ENCODE peak calls at places on chromosomes 12 and 14, in eight cellular contexts. One of them, this sample, is unnamed.

GRCh38 chr12:110639336-110640178 is 25.6 kb downstream of the TCTN1 start:
- DNase-seq in H54: no peak
- DNase-seq in GM23338: no peak
- DNase-seq in stimulated activated CD8-positive, alpha-beta memory T cell treated with anti-CD3 and anti-CD28 coated beads, Interleukin-15, amount 100 ng/mL, for 24 hours: no peak
- DNase-seq in naive thymus-derived CD4-positive, alpha-beta T cell: no peak
- DNase-seq in AG04450: peak
- DNase-seq in pancreas: no peak
- DNase-seq in cardiac septum: no peak
- DNase-seq in this sample: no peak

GRCh38 chr12:111784953-111785352 is 18.2 kb downstream of the ALDH2 start:
- DNase-seq in H54: no peak
- DNase-seq in GM23338: no peak
- DNase-seq in stimulated activated CD8-positive, alpha-beta memory T cell treated with anti-CD3 and anti-CD28 coated beads, Interleukin-15, amount 100 ng/mL, for 24 hours: no peak
- DNase-seq in naive thymus-derived CD4-positive, alpha-beta T cell: no peak
- DNase-seq in AG04450: no peak
- DNase-seq in pancreas: no peak
- DNase-seq in cardiac septum: no peak
- DNase-seq in this sample: no peak

GRCh38 chr14:22555573-22556011 is 33.4 kb downstream of the DAD1 start:
- DNase-seq in H54: no peak
- DNase-seq in GM23338: no peak
- DNase-seq in stimulated activated CD8-positive, alpha-beta memory T cell treated with anti-CD3 and anti-CD28 coated beads, Interleukin-15, amount 100 ng/mL, for 24 hours: no peak
- DNase-seq in naive thymus-derived CD4-positive, alpha-beta T cell: no peak
- DNase-seq in AG04450: no peak
- DNase-seq in pancreas: no peak
- DNase-seq in cardiac septum: no peak
- DNase-seq in this sample: no peak

GRCh38 chr14:99792551-99793212 is 531 bp upstream of the EML1 start:
- DNase-seq in H54: no peak
- DNase-seq in GM23338: peak
- DNase-seq in stimulated activated CD8-positive, alpha-beta memory T cell treated with anti-CD3 and anti-CD28 coated beads, Interleukin-15, amount 100 ng/mL, for 24 hours: no peak
- DNase-seq in naive thymus-derived CD4-positive, alpha-beta T cell: no peak
- DNase-seq in AG04450: no peak
- DNase-seq in pancreas: peak
- DNase-seq in cardiac septum: no peak
- DNase-seq in this sample: no peak

GRCh38 chr14:99389171-99389826 is 91.4 kb downstream of the SETD3 start:
- DNase-seq in H54: peak
- DNase-seq in GM23338: peak
- DNase-seq in stimulated activated CD8-positive, alpha-beta memory T cell treated with anti-CD3 and anti-CD28 coated beads, Interleukin-15, amount 100 ng/mL, for 24 hours: peak
- DNase-seq in naive thymus-derived CD4-positive, alpha-beta T cell: peak
- DNase-seq in AG04450: no peak
- DNase-seq in pancreas: peak
- DNase-seq in cardiac septum: no peak
- DNase-seq in this sample: no peak

GRCh38 chr12:108237272-108237671 is 101.8 kb downstream of the CMKLR1 start:
- DNase-seq in H54: no peak
- DNase-seq in GM23338: peak
- DNase-seq in stimulated activated CD8-positive, alpha-beta memory T cell treated with anti-CD3 and anti-CD28 coated beads, Interleukin-15, amount 100 ng/mL, for 24 hours: no peak
- DNase-seq in naive thymus-derived CD4-positive, alpha-beta T cell: no peak
- DNase-seq in AG04450: no peak
- DNase-seq in pancreas: no peak
- DNase-seq in cardiac septum: no peak
- DNase-seq in this sample: no peak

GRCh38 chr12:16347391-16348298 is at the start of gene MGST1:
- DNase-seq in H54: no peak
- DNase-seq in GM23338: peak
- DNase-seq in stimulated activated CD8-positive, alpha-beta memory T cell treated with anti-CD3 and anti-CD28 coated beads, Interleukin-15, amount 100 ng/mL, for 24 hours: no peak
- DNase-seq in naive thymus-derived CD4-positive, alpha-beta T cell: no peak
- DNase-seq in AG04450: no peak
- DNase-seq in pancreas: peak
- DNase-seq in cardiac septum: peak
- DNase-seq in this sample: peak

GRCh38 chr12:116528498-116528897 is 30.7 kb upstream of the MAP1LC3B2 start:
- DNase-seq in H54: no peak
- DNase-seq in GM23338: no peak
- DNase-seq in stimulated activated CD8-positive, alpha-beta memory T cell treated with anti-CD3 and anti-CD28 coated beads, Interleukin-15, amount 100 ng/mL, for 24 hours: no peak
- DNase-seq in naive thymus-derived CD4-positive, alpha-beta T cell: no peak
- DNase-seq in AG04450: no peak
- DNase-seq in pancreas: no peak
- DNase-seq in cardiac septum: no peak
- DNase-seq in this sample: no peak

GRCh38 chr14:73903028-73903427 is 16.4 kb downstream of the ZNF410 start:
- DNase-seq in H54: no peak
- DNase-seq in GM23338: no peak
- DNase-seq in stimulated activated CD8-positive, alpha-beta memory T cell treated with anti-CD3 and anti-CD28 coated beads, Interleukin-15, amount 100 ng/mL, for 24 hours: no peak
- DNase-seq in naive thymus-derived CD4-positive, alpha-beta T cell: no peak
- DNase-seq in AG04450: no peak
- DNase-seq in pancreas: no peak
- DNase-seq in cardiac septum: no peak
- DNase-seq in this sample: no peak

GRCh38 chr12:57368349-57369095 is 62.3 kb downstream of the R3HDM2 start:
- DNase-seq in H54: no peak
- DNase-seq in GM23338: peak
- DNase-seq in stimulated activated CD8-positive, alpha-beta memory T cell treated with anti-CD3 and anti-CD28 coated beads, Interleukin-15, amount 100 ng/mL, for 24 hours: no peak
- DNase-seq in naive thymus-derived CD4-positive, alpha-beta T cell: no peak
- DNase-seq in AG04450: no peak
- DNase-seq in pancreas: no peak
- DNase-seq in cardiac septum: no peak
- DNase-seq in this sample: no peak

GRCh38 chr12:94575024-94575423 is 75.3 kb downstream of the TMCC3 start:
- DNase-seq in H54: no peak
- DNase-seq in GM23338: no peak
- DNase-seq in stimulated activated CD8-positive, alpha-beta memory T cell treated with anti-CD3 and anti-CD28 coated beads, Interleukin-15, amount 100 ng/mL, for 24 hours: no peak
- DNase-seq in naive thymus-derived CD4-positive, alpha-beta T cell: no peak
- DNase-seq in AG04450: no peak
- DNase-seq in pancreas: no peak
- DNase-seq in cardiac septum: no peak
- DNase-seq in this sample: no peak

GRCh38 chr12:59119676-59120075 is 199.4 kb upstream of the LRIG3 start:
- DNase-seq in H54: no peak
- DNase-seq in GM23338: no peak
- DNase-seq in stimulated activated CD8-positive, alpha-beta memory T cell treated with anti-CD3 and anti-CD28 coated beads, Interleukin-15, amount 100 ng/mL, for 24 hours: no peak
- DNase-seq in naive thymus-derived CD4-positive, alpha-beta T cell: no peak
- DNase-seq in AG04450: no peak
- DNase-seq in pancreas: no peak
- DNase-seq in cardiac septum: no peak
- DNase-seq in this sample: no peak

GRCh38 chr12:122834921-122835692 is at the start of gene HIP1R:
- DNase-seq in H54: no peak
- DNase-seq in GM23338: peak
- DNase-seq in stimulated activated CD8-positive, alpha-beta memory T cell treated with anti-CD3 and anti-CD28 coated beads, Interleukin-15, amount 100 ng/mL, for 24 hours: peak
- DNase-seq in naive thymus-derived CD4-positive, alpha-beta T cell: peak
- DNase-seq in AG04450: no peak
- DNase-seq in pancreas: peak
- DNase-seq in cardiac septum: peak
- DNase-seq in this sample: peak

GRCh38 chr14:105383083-105383730 is 15.1 kb upstream of the TEX22 start:
- DNase-seq in H54: no peak
- DNase-seq in GM23338: no peak
- DNase-seq in stimulated activated CD8-positive, alpha-beta memory T cell treated with anti-CD3 and anti-CD28 coated beads, Interleukin-15, amount 100 ng/mL, for 24 hours: no peak
- DNase-seq in naive thymus-derived CD4-positive, alpha-beta T cell: no peak
- DNase-seq in AG04450: no peak
- DNase-seq in pancreas: peak
- DNase-seq in cardiac septum: no peak
- DNase-seq in this sample: no peak

GRCh38 chr14:69554500-69554899 is 20.2 kb downstream of the CCDC177 start:
- DNase-seq in H54: no peak
- DNase-seq in GM23338: no peak
- DNase-seq in stimulated activated CD8-positive, alpha-beta memory T cell treated with anti-CD3 and anti-CD28 coated beads, Interleukin-15, amount 100 ng/mL, for 24 hours: no peak
- DNase-seq in naive thymus-derived CD4-positive, alpha-beta T cell: no peak
- DNase-seq in AG04450: no peak
- DNase-seq in pancreas: peak
- DNase-seq in cardiac septum: no peak
- DNase-seq in this sample: no peak